ENCODE peak calls at places on chromosomes 2 and 18, in ten cellular contexts. E is mesendoderm, V is mammary epithelial cell, Q is MM.1S, K is K562, I is NT2/D1, W is GM23248, O is HCT116, T is fibroblast of lung, G is IMR-90. J is an unnamed sample.

GRCh38 chr2:238439093-238439849 is 12.5 kb downstream of the ASB1 start:
- DNase-seq in E (peak; percentile 28), V (peak; percentile 100), Q (no peak), K (no peak), I (no peak), W (peak; percentile 99), O (peak; percentile 97), T (peak; percentile 99), G (peak; percentile 98), J (peak; percentile 100)

GRCh38 chr2:119123359-119123758 is 35.2 kb downstream of the C1QL2 start:
- DNase-seq in E (no peak), V (no peak), Q (no peak), K (no peak), I (no peak), W (no peak), O (no peak), T (no peak), G (no peak), J (no peak)

GRCh38 chr2:211766689-211767088 is 771.9 kb downstream of the ERBB4 start:
- DNase-seq in E (peak; percentile 69), V (peak; percentile 24), Q (no peak), K (no peak), I (no peak), W (no peak), O (no peak), T (no peak), G (no peak), J (no peak)

GRCh38 chr2:154673694-154674093 is 24.8 kb upstream of the KCNJ3 start:
- DNase-seq in E (no peak), V (no peak), Q (no peak), K (no peak), I (no peak), W (no peak), O (no peak), T (no peak), G (no peak), J (no peak)

GRCh38 chr2:55500025-55500424 is 19.5 kb upstream of the CFAP36 start:
- DNase-seq in E (no peak), V (peak; percentile 45), Q (peak; percentile 12), K (no peak), I (no peak), W (peak; percentile 83), O (no peak), T (peak; percentile 60), G (peak; percentile 74), J (peak; percentile 46)

GRCh38 chr2:142918624-142919023 is 41.2 kb downstream of the KYNU start:
- DNase-seq in E (no peak), V (no peak), Q (no peak), K (no peak), I (no peak), W (peak; percentile 6), O (no peak), T (peak; percentile 13), G (peak; percentile 79), J (peak; percentile 9)

GRCh38 chr2:200703132-200703925 is 108.4 kb upstream of the BZW1 start:
- DNase-seq in E (peak; percentile 64), V (peak; percentile 51), Q (peak; percentile 78), K (no peak), I (peak; percentile 39), W (peak; percentile 83), O (peak; percentile 68), T (peak; percentile 62), G (peak; percentile 80), J (peak; percentile 49)

GRCh38 chr2:122663737-122664136 is 908.3 kb downstream of the TSN start:
- DNase-seq in E (no peak), V (no peak), Q (no peak), K (no peak), I (no peak), W (no peak), O (no peak), T (no peak), G (no peak), J (no peak)

GRCh38 chr2:16400127-16400623 is 265.5 kb downstream of the CYRIA start:
- DNase-seq in E (no peak), V (no peak), Q (no peak), K (no peak), I (no peak), W (no peak), O (no peak), T (no peak), G (no peak), J (no peak)

GRCh38 chr2:174300114-174300513 is 34.6 kb upstream of the SP9 start:
- DNase-seq in E (peak; percentile 21), V (no peak), Q (no peak), K (no peak), I (no peak), W (peak; percentile 33), O (no peak), T (peak; percentile 36), G (peak; percentile 11), J (peak; percentile 6)

GRCh38 chr2:27251786-27252185 is 11.1 kb downstream of the SLC30A3 start:
- DNase-seq in E (no peak), V (no peak), Q (no peak), K (no peak), I (no peak), W (no peak), O (no peak), T (no peak), G (no peak), J (no peak)

GRCh38 chr18:62637807-62638687 is 77.3 kb upstream of the PHLPP1 start:
- DNase-seq in E (peak; percentile 62), V (peak; percentile 9), Q (peak; percentile 61), K (peak; percentile 69), I (peak; percentile 23), W (peak; percentile 44), O (peak; percentile 44), T (no peak), G (peak; percentile 6), J (no peak)

GRCh38 chr2:207290833-207291232 is 125.1 kb upstream of the KLF7 start:
- DNase-seq in E (no peak), V (no peak), Q (no peak), K (no peak), I (no peak), W (no peak), O (no peak), T (no peak), G (no peak), J (no peak)

GRCh38 chr2:119190726-119191125 is 32.2 kb upstream of the C1QL2 start:
- DNase-seq in E (no peak), V (no peak), Q (no peak), K (no peak), I (no peak), W (no peak), O (no peak), T (no peak), G (no peak), J (no peak)

GRCh38 chr18:10030816-10031541 is 117.2 kb downstream of the VAPA start:
- DNase-seq in E (no peak), V (no peak), Q (no peak), K (no peak), I (no peak), W (no peak), O (no peak), T (no peak), G (no peak), J (no peak)

GRCh38 chr18:10035306-10035991 is 121.6 kb downstream of the VAPA start:
- DNase-seq in E (no peak), V (peak; percentile 86), Q (no peak), K (no peak), I (no peak), W (peak; percentile 38), O (no peak), T (peak; percentile 30), G (no peak), J (no peak)

GRCh38 chr18:10033038-10033437 is 119.2 kb downstream of the VAPA start:
- DNase-seq in E (no peak), V (no peak), Q (no peak), K (no peak), I (no peak), W (no peak), O (no peak), T (no peak), G (no peak), J (no peak)

GRCh38 chr18:10029711-10030110 is 115.9 kb downstream of the VAPA start:
- DNase-seq in E (no peak), V (no peak), Q (no peak), K (no peak), I (no peak), W (no peak), O (no peak), T (no peak), G (no peak), J (no peak)

GRCh38 chr18:10032331-10032979 is 118.6 kb downstream of the VAPA start:
- DNase-seq in E (peak; percentile 76), V (no peak), Q (no peak), K (no peak), I (no peak), W (no peak), O (no peak), T (peak; percentile 17), G (no peak), J (no peak)
- H3K4me3 ChIP-seq in E (no peak overlapping the region), V (no peak overlapping the region), Q (no peak overlapping the region), K (no peak overlapping the region), I (no peak overlapping the region), W (no peak overlapping the region), O (no peak overlapping the region), T (no peak overlapping the region), G (no peak overlapping the region), J (no peak overlapping the region)

GRCh38 chr2:24077535-24077877 is 1.4 kb upstream of the SF3B6 start:
- DNase-seq in E (no peak), V (no peak), Q (no peak), K (no peak), I (no peak), W (no peak), O (no peak), T (peak; percentile 7), G (no peak), J (no peak)
- H3K4me1 ChIP-seq in E (no peaks in the 10 kb centered on the region), V (peaks cover 18% of the 10 kb centered on the region), Q (peaks cover 13% of the 10 kb centered on the region), K (peaks cover 15% of the 10 kb centered on the region), I (no peaks in the 10 kb centered on the region), W (peaks cover 8% of the 10 kb centered on the region), O (peaks cover 15% of the 10 kb centered on the region), T (peaks cover 5% of the 10 kb centered on the region), G (peaks cover 3% of the 10 kb centered on the region), J (peaks cover 8% of the 10 kb centered on the region)

DNA sequence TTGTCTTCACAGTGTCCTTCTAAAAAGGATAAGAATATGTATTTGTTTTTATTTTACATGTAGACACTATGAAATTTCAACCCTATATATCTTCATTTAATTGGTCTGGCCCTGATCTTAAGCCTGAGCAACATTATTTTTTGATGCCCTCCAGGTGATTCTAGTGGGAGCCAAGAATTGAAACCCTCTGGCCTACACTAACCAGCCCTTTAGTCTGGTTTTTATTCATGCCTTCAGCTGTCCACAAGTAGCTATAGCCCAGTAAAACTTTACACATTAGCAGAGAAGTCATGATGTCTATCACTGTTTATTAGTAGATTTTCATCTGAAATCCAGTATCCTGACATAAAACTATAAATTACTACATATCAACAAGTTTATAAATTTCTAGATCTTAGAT is 52.7 kb upstream of the UBXN4 start:
- DNase-seq in E (no peak), V (no peak), Q (no peak), K (no peak), I (no peak), W (no peak), O (no peak), T (no peak), G (no peak), J (no peak)
- H3K9ac ChIP-seq in E (no peak overlapping the region), V (no peak overlapping the region), Q (no peak overlapping the region), K (no peak overlapping the region), I (no peak overlapping the region), W (no peak overlapping the region), O (no peak overlapping the region), T (no peak overlapping the region), G (no peak overlapping the region), J (no peak overlapping the region)

DNA sequence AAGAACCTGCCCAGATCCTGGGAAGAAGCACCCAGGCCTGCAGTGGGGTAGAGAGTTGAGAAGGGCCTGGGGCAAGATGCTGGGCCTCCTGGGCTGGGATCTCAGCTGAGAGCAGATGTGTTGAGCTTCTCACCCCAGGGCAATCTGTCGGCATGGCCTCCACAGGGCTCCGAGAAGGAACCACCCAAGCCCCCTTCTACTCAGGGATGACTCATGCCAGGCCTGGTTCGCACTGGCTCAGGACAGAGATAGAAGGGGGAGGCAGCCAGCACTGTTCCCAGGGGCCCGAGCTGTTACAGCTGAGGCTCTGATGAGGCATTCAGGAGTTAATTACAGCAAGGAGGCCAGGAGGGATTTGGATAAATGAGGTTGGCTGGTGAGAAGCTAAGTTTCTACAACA is 62.5 kb downstream of the CENPO start:
- DNase-seq in E (peak; percentile 64), V (no peak), Q (no peak), K (no peak), I (peak; percentile 27), W (peak; percentile 76), O (no peak), T (peak; percentile 45), G (peak; percentile 57), J (peak; percentile 24)
- H3K4me3 ChIP-seq in E (no peak overlapping the region), V (no peak overlapping the region), Q (no peak overlapping the region), K (no peak overlapping the region), I (no peak overlapping the region), W (no peak overlapping the region), O (no peak overlapping the region), T (no peak overlapping the region), G (no peak overlapping the region), J (no peak overlapping the region)